ENCODE peak calls at places on chromosomes 5 and 9, in nine cellular contexts. S is cardiac muscle cell, W is PC-9, G is ovary, X is MCF 10A, V is omental fat pad, P is glutamatergic neuron, D is sigmoid colon, J is fibroblast of mammary gland. I is an unnamed sample.

GRCh38 chr9:6355728-6356127 is 27.6 kb downstream of the TPD52L3 start:
- DNase-seq in S (peak; percentile 52), W (no peak), G (no peak), X (peak; percentile 39), V (no peak), P (no peak), D (no peak), J (peak; percentile 80), I (no peak)

GRCh38 chr9:99828417-99829176 is 6.9 kb downstream of the NR4A3 start:
- DNase-seq in S (peak; percentile 50), W (no peak), G (no peak), X (no peak), V (no peak), P (peak; percentile 60), D (no peak), J (peak; percentile 28), I (no peak)

GRCh38 chr9:34611811-34612787 is at the start of gene RPP25L:
- DNase-seq in S (peak; percentile 89), W (peak; percentile 78), G (peak; percentile 89), X (peak; percentile 83), V (peak; percentile 50), P (peak; percentile 89), D (peak; percentile 94), J (peak; percentile 72), I (peak; percentile 88)

GRCh38 chr5:159091051-159091450 is 8.7 kb downstream of the EBF1 start:
- DNase-seq in S (no peak), W (no peak), G (no peak), X (no peak), V (no peak), P (peak; percentile 41), D (no peak), J (no peak), I (no peak)

GRCh38 chr5:127849891-127850290 is 146.7 kb downstream of the CCDC192 start:
- DNase-seq in S (no peak), W (no peak), G (no peak), X (no peak), V (no peak), P (no peak), D (no peak), J (no peak), I (no peak)

GRCh38 chr5:117494208-117494607 is 919.6 kb upstream of the SEMA6A start:
- DNase-seq in S (peak; percentile 5), W (no peak), G (no peak), X (no peak), V (no peak), P (no peak), D (no peak), J (peak; percentile 16), I (no peak)

GRCh38 chr5:37657046-37657445 is 182.8 kb downstream of the GDNF start:
- DNase-seq in S (no peak), W (no peak), G (no peak), X (no peak), V (no peak), P (no peak), D (no peak), J (no peak), I (no peak)

GRCh38 chr5:94086194-94086593 is 344.8 kb upstream of the POU5F2 start:
- DNase-seq in S (no peak), W (no peak), G (no peak), X (no peak), V (no peak), P (no peak), D (no peak), J (peak; percentile 6), I (no peak)

GRCh38 chr9:132894343-132894742 is 15.6 kb downstream of the SPACA9 start:
- DNase-seq in S (no peak), W (peak; percentile 62), G (no peak), X (peak; percentile 22), V (no peak), P (no peak), D (no peak), J (no peak), I (no peak)

GRCh38 chr9:77876091-77876490 is 155.5 kb downstream of the GNAQ start:
- DNase-seq in S (peak; percentile 75), W (peak; percentile 14), G (peak; percentile 39), X (peak; percentile 27), V (no peak), P (no peak), D (no peak), J (peak; percentile 28), I (peak; percentile 54)

GRCh38 chr9:25453876-25454275 is 224.4 kb downstream of the TUSC1 start:
- DNase-seq in S (no peak), W (no peak), G (no peak), X (no peak), V (no peak), P (no peak), D (no peak), J (no peak), I (no peak)

GRCh38 chr9:130034570-130034969 is 8.4 kb downstream of the FNBP1 start:
- DNase-seq in S (peak; percentile 64), W (no peak), G (no peak), X (peak; percentile 34), V (no peak), P (no peak), D (no peak), J (peak; percentile 87), I (no peak)

GRCh38 chr5:147051193-147051592 is 172.6 kb upstream of the PPP2R2B start:
- DNase-seq in S (peak; percentile 1), W (no peak), G (no peak), X (peak; percentile 49), V (no peak), P (no peak), D (no peak), J (peak; percentile 70), I (no peak)

GRCh38 chr5:40689442-40689841 is 9.7 kb downstream of the PTGER4 start:
- DNase-seq in S (peak; percentile 93), W (peak; percentile 63), G (no peak), X (peak; percentile 95), V (no peak), P (no peak), D (no peak), J (peak; percentile 99), I (no peak)

GRCh38 chr5:39058178-39058577 is 16.0 kb downstream of the RICTOR start:
- DNase-seq in S (no peak), W (no peak), G (no peak), X (no peak), V (no peak), P (no peak), D (no peak), J (no peak), I (no peak)

GRCh38 chr5:16582081-16582480 is 34.7 kb downstream of the RETREG1 start:
- DNase-seq in S (no peak), W (no peak), G (no peak), X (no peak), V (no peak), P (no peak), D (no peak), J (peak; percentile 16), I (no peak)

GRCh38 chr9:20528253-20528652 is 94.0 kb downstream of the MLLT3 start:
- DNase-seq in S (no peak), W (no peak), G (no peak), X (no peak), V (no peak), P (no peak), D (no peak), J (no peak), I (no peak)

GRCh38 chr5:56327810-56328209 is 94.7 kb upstream of the ANKRD55 start:
- DNase-seq in S (no peak), W (no peak), G (no peak), X (no peak), V (no peak), P (no peak), D (no peak), J (no peak), I (no peak)

GRCh38 chr5:149429839-149430721 is 51.0 kb upstream of the IL17B start:
- DNase-seq in S (peak; percentile 75), W (no peak), G (peak; percentile 77), X (no peak), V (no peak), P (no peak), D (peak; percentile 89), J (no peak), I (no peak)
- TF ChIP-seq CTCF in S (peak; percentile 40), W (no peak), G (peak; percentile 38), X (no peak), V (no peak), P (no peak), D (no peak), J (peak; percentile 4), I (no peak)

DNA sequence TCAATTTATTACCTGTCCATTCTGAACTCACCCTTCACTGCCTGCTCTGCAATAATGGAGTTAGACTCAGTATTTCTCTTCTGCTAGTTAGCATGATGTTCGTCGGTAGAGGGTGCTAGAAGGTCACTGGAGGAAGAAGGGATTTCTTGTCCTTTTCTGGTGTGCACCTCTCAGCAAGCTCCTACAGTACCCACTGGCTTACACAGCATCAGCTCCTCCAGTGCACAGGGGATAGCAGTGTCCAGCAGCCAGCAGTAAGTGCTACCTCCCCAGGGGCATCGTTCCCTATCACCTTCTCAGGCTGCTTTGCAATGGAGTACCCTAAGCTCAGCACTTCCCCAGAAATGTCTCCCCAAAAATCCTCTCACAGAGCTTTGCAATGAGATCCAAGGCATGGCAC is 45.9 kb upstream of the APC start:
- DNase-seq in S (peak; percentile 64), W (peak; percentile 32), G (no peak), X (peak; percentile 73), V (no peak), P (no peak), D (no peak), J (peak; percentile 60), I (no peak)
- TF ChIP-seq CTCF in S (peak; percentile 51), W (peak; percentile 67), G (no peak), X (peak; percentile 37), V (no peak), P (no peak), D (no peak), J (peak; percentile 56), I (no peak)

DNA sequence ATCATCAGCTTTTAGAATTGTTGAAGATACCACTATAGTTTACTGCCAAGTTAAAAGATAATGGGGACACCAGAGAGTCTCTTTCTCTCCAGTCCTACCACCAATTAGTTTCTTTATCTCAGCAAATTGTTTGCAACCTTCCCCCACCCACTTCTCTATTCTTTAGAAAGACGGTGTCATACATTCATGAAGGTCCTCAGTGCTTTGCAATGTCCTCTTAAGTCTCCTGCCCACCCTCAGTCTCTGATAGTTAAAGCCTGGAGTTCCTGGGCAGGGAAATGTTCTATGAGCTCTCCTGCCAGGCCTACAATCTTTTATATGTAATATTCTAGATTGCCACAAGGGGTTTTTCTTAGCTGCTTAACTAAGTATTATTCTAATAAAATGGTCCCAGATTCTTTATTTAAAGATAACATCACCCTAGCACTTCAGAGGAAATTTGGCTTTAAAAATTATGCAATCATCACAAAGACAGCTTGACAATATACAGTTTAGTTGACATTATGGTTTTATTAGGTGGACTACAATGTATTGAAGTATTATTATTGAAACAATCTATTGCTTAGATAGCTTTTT is 509.2 kb downstream of the CSNK1G3 start:
- DNase-seq in S (no peak), W (no peak), G (no peak), X (no peak), V (no peak), P (no peak), D (no peak), J (peak; percentile 1), I (no peak)
- TF ChIP-seq CTCF in S (no peak), W (no peak), G (no peak), X (no peak), V (no peak), P (peak; percentile 19), D (no peak), J (no peak), I (peak; percentile 15)

DNA sequence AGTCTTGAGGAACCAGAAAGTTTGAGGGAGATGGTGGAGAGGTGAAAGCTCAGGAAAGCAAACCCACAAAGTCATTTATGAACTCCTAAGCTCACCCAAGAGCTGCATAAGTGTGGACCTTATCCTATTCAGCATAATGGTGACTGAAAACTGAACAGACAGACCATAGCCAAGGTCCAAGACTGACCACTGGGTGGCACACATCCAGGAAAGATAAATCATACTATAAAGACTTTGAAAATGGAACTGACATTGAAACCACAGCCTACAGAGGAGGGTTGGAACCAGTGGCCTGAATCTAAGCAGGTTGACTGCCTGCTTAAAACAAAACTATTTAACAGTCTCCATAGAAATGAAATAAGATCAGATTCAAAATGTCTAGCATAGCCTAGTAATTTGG is 121.1 kb upstream of the RGS7BP start:
- DNase-seq in S (peak; percentile 16), W (peak; percentile 0), G (no peak), X (peak; percentile 60), V (no peak), P (peak; percentile 48), D (no peak), J (peak; percentile 3), I (no peak)
- TF ChIP-seq CTCF in S (no peak), W (peak; percentile 63), G (no peak), X (no peak), V (no peak), P (peak; percentile 65), D (no peak), J (no peak), I (no peak)